ENCODE peak calls at places on chromosomes 5 and 9, in seven cellular contexts. W is NCI-H2081, O is EL, U is lower leg skin, Y is T-helper 22 cell, N is cardiac fibroblast, K is IMR-90. X is an unnamed sample.

GRCh38 chr5:110354896-110355295 is 371.6 kb downstream of the TMEM232 start:
- DNase-seq in W (no peak), O (no peak), U (no peak), Y (no peak), N (no peak), K (no peak), X (no peak)

GRCh38 chr5:62138607-62139006 is 167.4 kb upstream of the KIF2A start:
- DNase-seq in W (peak; percentile 73), O (no peak), U (no peak), Y (no peak), N (no peak), K (no peak), X (peak; percentile 83)

GRCh38 chr5:73229271-73229670 is 56.3 kb downstream of the TMEM174 start:
- DNase-seq in W (no peak), O (peak; percentile 80), U (no peak), Y (no peak), N (peak; percentile 22), K (peak; percentile 67), X (no peak)

GRCh38 chr9:16044116-16044881 is 491.5 kb downstream of the CCDC171 start:
- DNase-seq in W (no peak), O (no peak), U (no peak), Y (no peak), N (peak; percentile 63), K (peak; percentile 78), X (no peak)

GRCh38 chr9:131470581-131470991 is 32.1 kb upstream of the POMT1 start:
- DNase-seq in W (no peak), O (no peak), U (peak; percentile 75), Y (no peak), N (no peak), K (no peak), X (no peak)

GRCh38 chr5:2817031-2817603 is 65.6 kb upstream of the IRX2 start:
- DNase-seq in W (no peak), O (no peak), U (no peak), Y (no peak), N (no peak), K (no peak), X (no peak)

GRCh38 chr5:74233571-74233970 is 407.0 kb downstream of the ENC1 start:
- DNase-seq in W (no peak), O (peak; percentile 86), U (no peak), Y (no peak), N (peak; percentile 79), K (peak; percentile 84), X (no peak)

GRCh38 chr5:122844136-122844915 is 1.1 kb upstream of the SNX24 start:
- DNase-seq in W (no peak), O (no peak), U (no peak), Y (no peak), N (peak; percentile 23), K (no peak), X (peak; percentile 30)

GRCh38 chr9:133115604-133116345 is 5.3 kb downstream of the RALGDS start:
- DNase-seq in W (no peak), O (peak; percentile 38), U (peak; percentile 88), Y (peak; percentile 42), N (no peak), K (peak; percentile 63), X (peak; percentile 43)

GRCh38 chr9:2767800-2768199 is 50.5 kb downstream of the KCNV2 start:
- DNase-seq in W (no peak), O (peak; percentile 16), U (no peak), Y (no peak), N (peak; percentile 23), K (peak; percentile 40), X (no peak)

GRCh38 chr9:33480976-33481375 is 7.3 kb upstream of the NOL6 start:
- DNase-seq in W (no peak), O (no peak), U (peak; percentile 48), Y (no peak), N (no peak), K (no peak), X (no peak)